ENCODE peak calls at places on chromosomes 3 and 15, in six cellular contexts. One of them, this sample, is unnamed.

GRCh38 chr3:124283644-124284008 is 291.7 kb upstream of the ROPN1 start:
- DNase-seq in DND-41: no peak
- DNase-seq in dorsolateral prefrontal cortex: no peak
- DNase-seq in A549: no peak
- DNase-seq in GM23338: no peak
- DNase-seq in LNCaP clone FGC: no peak
- DNase-seq in this sample: no peak

GRCh38 chr15:86082619-86083377 is 3.1 kb downstream of the AGBL1 start:
- DNase-seq in DND-41: peak
- DNase-seq in dorsolateral prefrontal cortex: peak
- DNase-seq in A549: no peak
- DNase-seq in GM23338: no peak
- DNase-seq in LNCaP clone FGC: no peak
- DNase-seq in this sample: no peak

GRCh38 chr3:59572106-59572505 is 522.3 kb upstream of the CFAP20DC start:
- DNase-seq in DND-41: no peak
- DNase-seq in dorsolateral prefrontal cortex: no peak
- DNase-seq in A549: no peak
- DNase-seq in GM23338: no peak
- DNase-seq in LNCaP clone FGC: no peak
- DNase-seq in this sample: no peak

GRCh38 chr3:65230251-65231140 is 542.7 kb upstream of the ADAMTS9 start:
- DNase-seq in DND-41: no peak
- DNase-seq in dorsolateral prefrontal cortex: no peak
- DNase-seq in A549: no peak
- DNase-seq in GM23338: no peak
- DNase-seq in LNCaP clone FGC: no peak
- DNase-seq in this sample: no peak

GRCh38 chr3:98784666-98785600 is 21.8 kb downstream of the ST3GAL6 start:
- DNase-seq in DND-41: no peak
- DNase-seq in dorsolateral prefrontal cortex: no peak
- DNase-seq in A549: no peak
- DNase-seq in GM23338: no peak
- DNase-seq in LNCaP clone FGC: no peak
- DNase-seq in this sample: no peak

GRCh38 chr3:174049443-174049842 is 651.9 kb downstream of the NLGN1 start:
- DNase-seq in DND-41: no peak
- DNase-seq in dorsolateral prefrontal cortex: no peak
- DNase-seq in A549: no peak
- DNase-seq in GM23338: no peak
- DNase-seq in LNCaP clone FGC: no peak
- DNase-seq in this sample: no peak

GRCh38 chr3:43748179-43748578 is 57.4 kb downstream of the ABHD5 start:
- DNase-seq in DND-41: no peak
- DNase-seq in dorsolateral prefrontal cortex: no peak
- DNase-seq in A549: no peak
- DNase-seq in GM23338: no peak
- DNase-seq in LNCaP clone FGC: no peak
- DNase-seq in this sample: no peak

GRCh38 chr15:56933420-56934210 is 15.2 kb downstream of the TCF12 start:
- DNase-seq in DND-41: no peak
- DNase-seq in dorsolateral prefrontal cortex: no peak
- DNase-seq in A549: no peak
- DNase-seq in GM23338: no peak
- DNase-seq in LNCaP clone FGC: no peak
- DNase-seq in this sample: no peak

GRCh38 chr3:16286672-16287604 is 21.9 kb downstream of the OXNAD1 start:
- DNase-seq in DND-41: no peak
- DNase-seq in dorsolateral prefrontal cortex: no peak
- DNase-seq in A549: no peak
- DNase-seq in GM23338: no peak
- DNase-seq in LNCaP clone FGC: no peak
- DNase-seq in this sample: no peak

GRCh38 chr3:14810070-14810732 is 8.6 kb upstream of the FGD5 start:
- DNase-seq in DND-41: no peak
- DNase-seq in dorsolateral prefrontal cortex: no peak
- DNase-seq in A549: no peak
- DNase-seq in GM23338: peak
- DNase-seq in LNCaP clone FGC: no peak
- DNase-seq in this sample: peak

GRCh38 chr3:122183521-122183892 is at the start of gene CASR:
- DNase-seq in DND-41: no peak
- DNase-seq in dorsolateral prefrontal cortex: no peak
- DNase-seq in A549: no peak
- DNase-seq in GM23338: peak
- DNase-seq in LNCaP clone FGC: no peak
- DNase-seq in this sample: peak

GRCh38 chr3:136070334-136070733 is 104.8 kb downstream of the PPP2R3A start:
- DNase-seq in DND-41: no peak
- DNase-seq in dorsolateral prefrontal cortex: no peak
- DNase-seq in A549: no peak
- DNase-seq in GM23338: no peak
- DNase-seq in LNCaP clone FGC: no peak
- DNase-seq in this sample: no peak

GRCh38 chr3:141277451-141277850 is 45.8 kb downstream of the PXYLP1 start:
- DNase-seq in DND-41: no peak
- DNase-seq in dorsolateral prefrontal cortex: no peak
- DNase-seq in A549: no peak
- DNase-seq in GM23338: no peak
- DNase-seq in LNCaP clone FGC: no peak
- DNase-seq in this sample: no peak

GRCh38 chr15:52441846-52442245 is 86.8 kb downstream of the MYO5A start:
- DNase-seq in DND-41: no peak
- DNase-seq in dorsolateral prefrontal cortex: no peak
- DNase-seq in A549: no peak
- DNase-seq in GM23338: no peak
- DNase-seq in LNCaP clone FGC: no peak
- DNase-seq in this sample: no peak

GRCh38 chr15:71055461-71055860 is 59.8 kb upstream of the THSD4 start:
- DNase-seq in DND-41: no peak
- DNase-seq in dorsolateral prefrontal cortex: no peak
- DNase-seq in A549: no peak
- DNase-seq in GM23338: no peak
- DNase-seq in LNCaP clone FGC: no peak
- DNase-seq in this sample: no peak

GRCh38 chr15:76991741-76992645 is 2.9 kb upstream of the PSTPIP1 start:
- DNase-seq in DND-41: no peak
- DNase-seq in dorsolateral prefrontal cortex: no peak
- DNase-seq in A549: no peak
- DNase-seq in GM23338: no peak
- DNase-seq in LNCaP clone FGC: peak
- DNase-seq in this sample: no peak

GRCh38 chr3:25527796-25528195 is 99.7 kb downstream of the RARB start:
- DNase-seq in DND-41: no peak
- DNase-seq in dorsolateral prefrontal cortex: no peak
- DNase-seq in A549: no peak
- DNase-seq in GM23338: no peak
- DNase-seq in LNCaP clone FGC: no peak
- DNase-seq in this sample: no peak

GRCh38 chr3:195129072-195129643 is 141.8 kb downstream of the XXYLT1 start:
- DNase-seq in DND-41: no peak
- DNase-seq in dorsolateral prefrontal cortex: no peak
- DNase-seq in A549: no peak
- DNase-seq in GM23338: no peak
- DNase-seq in LNCaP clone FGC: no peak
- DNase-seq in this sample: no peak

GRCh38 chr3:195131149-195131548 is 139.8 kb downstream of the XXYLT1 start:
- DNase-seq in DND-41: no peak
- DNase-seq in dorsolateral prefrontal cortex: no peak
- DNase-seq in A549: no peak
- DNase-seq in GM23338: no peak
- DNase-seq in LNCaP clone FGC: no peak
- DNase-seq in this sample: no peak

GRCh38 chr3:195135921-195136320 is 135.0 kb downstream of the XXYLT1 start:
- DNase-seq in DND-41: no peak
- DNase-seq in dorsolateral prefrontal cortex: no peak
- DNase-seq in A549: no peak
- DNase-seq in GM23338: no peak
- DNase-seq in LNCaP clone FGC: no peak
- DNase-seq in this sample: no peak

GRCh38 chr3:195129644-195130492 is 141.1 kb downstream of the XXYLT1 start:
- DNase-seq in DND-41: no peak
- DNase-seq in dorsolateral prefrontal cortex: no peak
- DNase-seq in A549: no peak
- DNase-seq in GM23338: no peak
- DNase-seq in LNCaP clone FGC: no peak
- DNase-seq in this sample: no peak

DNA sequence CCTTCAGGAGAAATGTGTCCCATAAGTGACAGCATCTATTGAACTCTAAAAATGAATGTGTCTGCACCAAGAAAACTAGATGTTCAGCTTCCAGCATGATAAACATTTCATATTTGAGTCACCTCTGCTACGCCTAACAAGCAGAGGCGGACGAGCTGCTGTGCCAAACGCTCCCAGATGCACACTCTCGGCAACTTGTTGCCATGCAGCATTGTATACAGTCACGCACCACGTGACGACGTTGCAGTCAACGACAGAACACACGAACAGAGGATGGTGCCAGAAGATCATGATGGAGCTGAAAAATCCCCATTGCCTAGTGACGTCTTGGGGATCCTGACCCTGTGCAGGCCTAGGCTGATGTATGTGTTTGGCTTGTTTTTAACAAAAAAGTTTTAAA is 137.5 kb downstream of the XXYLT1 start:
- DNase-seq in DND-41: no peak
- DNase-seq in dorsolateral prefrontal cortex: no peak
- DNase-seq in A549: no peak
- DNase-seq in GM23338: no peak
- DNase-seq in LNCaP clone FGC: peak
- DNase-seq in this sample: no peak
- TF ChIP-seq CTCF in DND-41: no peak
- TF ChIP-seq CTCF in dorsolateral prefrontal cortex: peak
- TF ChIP-seq CTCF in A549: no peak
- TF ChIP-seq CTCF in GM23338: no peak
- TF ChIP-seq CTCF in LNCaP clone FGC: peak
- TF ChIP-seq CTCF in this sample: no peak

DNA sequence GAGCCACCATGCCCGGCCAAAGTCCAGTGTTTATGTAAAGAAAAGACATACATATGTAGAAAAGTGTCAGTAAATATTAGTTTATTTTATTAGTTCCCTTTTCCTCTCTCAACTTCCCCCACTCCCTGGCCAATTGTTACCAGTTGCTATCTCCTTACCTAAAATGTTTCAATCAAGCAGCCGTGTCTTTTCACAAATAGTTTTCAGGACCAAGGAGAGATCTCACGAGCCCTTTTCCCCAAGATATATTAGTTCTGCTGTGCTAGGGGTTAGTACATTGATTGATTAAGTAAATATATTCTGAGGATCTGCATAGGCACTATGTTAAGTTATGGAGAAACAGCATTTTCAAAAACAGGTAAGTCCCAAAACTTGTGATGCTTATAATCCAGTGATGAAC is 87.4 kb downstream of the ZIC4 start:
- DNase-seq in DND-41: no peak
- DNase-seq in dorsolateral prefrontal cortex: no peak
- DNase-seq in A549: no peak
- DNase-seq in GM23338: peak
- DNase-seq in LNCaP clone FGC: no peak
- DNase-seq in this sample: no peak
- TF ChIP-seq CTCF in DND-41: no peak
- TF ChIP-seq CTCF in dorsolateral prefrontal cortex: no peak
- TF ChIP-seq CTCF in A549: no peak
- TF ChIP-seq CTCF in GM23338: no peak
- TF ChIP-seq CTCF in LNCaP clone FGC: no peak
- TF ChIP-seq CTCF in this sample: no peak

DNA sequence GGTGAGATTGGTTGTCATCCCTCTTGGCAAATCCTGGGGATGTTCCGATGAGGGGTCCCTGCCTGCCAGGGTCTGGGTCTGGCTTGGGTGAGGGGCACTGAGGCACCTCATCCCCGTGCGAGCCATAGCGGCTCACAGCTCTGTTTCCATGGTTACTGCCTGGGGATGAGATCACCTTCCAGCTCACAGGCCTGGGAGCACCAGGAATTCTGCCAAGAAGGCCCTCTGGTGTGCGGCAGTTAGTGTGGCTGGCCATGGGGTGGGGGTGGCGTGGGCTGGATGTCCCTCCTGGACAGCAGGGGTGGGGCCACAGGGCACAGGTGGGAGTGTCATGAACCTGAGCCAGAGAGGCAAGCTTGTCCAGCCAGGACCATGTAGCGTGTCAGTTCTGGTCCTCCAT is 22.1 kb upstream of the PRR23E start:
- DNase-seq in DND-41: no peak
- DNase-seq in dorsolateral prefrontal cortex: peak
- DNase-seq in A549: no peak
- DNase-seq in GM23338: no peak
- DNase-seq in LNCaP clone FGC: no peak
- DNase-seq in this sample: peak
- TF ChIP-seq CTCF in DND-41: no peak
- TF ChIP-seq CTCF in dorsolateral prefrontal cortex: no peak
- TF ChIP-seq CTCF in A549: no peak
- TF ChIP-seq CTCF in GM23338: no peak
- TF ChIP-seq CTCF in LNCaP clone FGC: no peak
- TF ChIP-seq CTCF in this sample: no peak

GRCh38 chr15:72475674-72476073 is 1.5 kb downstream of the ARIH1 start:
- DNase-seq in DND-41: no peak
- DNase-seq in dorsolateral prefrontal cortex: no peak
- DNase-seq in A549: no peak
- DNase-seq in GM23338: no peak
- DNase-seq in LNCaP clone FGC: no peak
- DNase-seq in this sample: no peak

GRCh38 chr15:72473670-72474465 is at the start of gene ARIH1:
- DNase-seq in DND-41: peak
- DNase-seq in dorsolateral prefrontal cortex: peak
- DNase-seq in A549: peak
- DNase-seq in GM23338: peak
- DNase-seq in LNCaP clone FGC: peak
- DNase-seq in this sample: peak

GRCh38 chr15:72472907-72473669 is 1.0 kb upstream of the ARIH1 start:
- DNase-seq in DND-41: no peak
- DNase-seq in dorsolateral prefrontal cortex: no peak
- DNase-seq in A549: no peak
- DNase-seq in GM23338: no peak
- DNase-seq in LNCaP clone FGC: no peak
- DNase-seq in this sample: no peak

GRCh38 chr15:72474466-72474911 is 359 bp downstream of the ARIH1 start:
- DNase-seq in DND-41: no peak
- DNase-seq in dorsolateral prefrontal cortex: no peak
- DNase-seq in A549: no peak
- DNase-seq in GM23338: no peak
- DNase-seq in LNCaP clone FGC: no peak
- DNase-seq in this sample: no peak

DNA sequence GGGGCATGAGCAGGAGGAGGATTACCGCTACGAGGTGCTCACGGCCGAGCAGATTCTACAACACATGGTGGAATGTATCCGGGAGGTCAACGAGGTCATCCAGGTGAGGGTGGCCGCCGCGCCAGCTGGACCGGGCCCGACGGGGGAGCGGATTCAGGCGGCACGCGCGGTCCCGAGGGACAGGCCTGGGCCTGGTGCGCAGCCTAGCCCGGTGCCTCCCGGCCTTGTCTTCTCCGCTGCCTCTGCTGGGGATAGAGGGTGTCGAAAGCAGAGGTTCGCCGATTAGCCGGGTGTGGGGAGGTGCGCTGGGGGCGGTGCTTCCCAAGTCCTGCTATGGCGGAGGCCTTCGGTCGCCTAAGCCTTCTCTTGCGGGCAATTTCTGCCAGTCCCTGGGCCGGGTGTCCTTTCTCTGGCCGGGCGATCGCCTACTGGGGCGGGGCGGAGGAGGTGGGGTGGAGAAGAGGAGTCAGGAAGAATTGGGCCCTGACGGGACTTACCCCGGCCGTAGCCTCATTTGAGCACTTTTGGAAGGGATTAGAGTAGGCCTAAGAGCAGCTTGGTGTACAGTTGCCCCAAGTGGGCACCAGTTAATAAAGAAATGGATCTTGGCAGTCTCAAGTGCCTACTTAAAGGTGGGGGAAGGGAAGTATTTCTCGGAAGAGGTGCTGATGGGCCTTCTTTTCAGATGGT is 927 bp downstream of the ARIH1 start:
- DNase-seq in DND-41: peak
- DNase-seq in dorsolateral prefrontal cortex: peak
- DNase-seq in A549: peak
- DNase-seq in GM23338: peak
- DNase-seq in LNCaP clone FGC: peak
- DNase-seq in this sample: peak
- TF ChIP-seq CTCF in DND-41: peak
- TF ChIP-seq CTCF in dorsolateral prefrontal cortex: no peak
- TF ChIP-seq CTCF in A549: no peak
- TF ChIP-seq CTCF in GM23338: no peak
- TF ChIP-seq CTCF in LNCaP clone FGC: no peak
- TF ChIP-seq CTCF in this sample: no peak

This sample was measured in Calu3.